ENCODE peak calls at places on chromosomes 13 and 19, in ten cellular contexts. K, V, N, Z, M, J, A, L, B and T are unnamed samples.

GRCh38 chr13:113402471-113403254 is 38.7 kb upstream of the GRTP1 start:
- DNase-seq in A (no peak), J (peak; percentile 60), V (no peak), Z (peak; percentile 52), K (no peak), B (no peak), M (no peak), N (no peak), L (peak; percentile 7), T (no peak)

GRCh38 chr13:35857769-35858168 is 273.4 kb downstream of the DCLK1 start:
- DNase-seq in M (no peak), B (no peak), L (no peak), V (no peak), K (no peak), A (no peak), J (peak; percentile 87), N (no peak), Z (no peak), T (no peak)

GRCh38 chr13:107669356-107669755 is 546.0 kb downstream of the LIG4 start:
- DNase-seq in N (no peak), J (no peak), V (no peak), M (no peak), K (no peak), A (peak; percentile 30), B (no peak), L (no peak), Z (no peak), T (no peak)

GRCh38 chr19:51372649-51373504 is at the start of gene NKG7:
- DNase-seq in K (no peak), V (no peak), N (no peak), J (no peak), B (no peak), M (no peak), A (no peak), L (no peak), Z (no peak), T (peak; percentile 72)

GRCh38 chr19:13160557-13160956 is 10.3 kb downstream of the IER2 start:
- DNase-seq in V (no peak), Z (no peak), N (no peak), B (no peak), A (peak; percentile 61), L (no peak), K (no peak), M (peak; percentile 79), J (no peak), T (peak; percentile 88)

GRCh38 chr13:71578048-71578447 is 289.0 kb downstream of the DACH1 start:
- DNase-seq in L (no peak), J (no peak), A (no peak), K (no peak), B (no peak), Z (no peak), N (no peak), M (no peak), V (no peak), T (no peak)

GRCh38 chr13:30698023-30698422 is 37.3 kb upstream of the ALOX5AP start:
- DNase-seq in L (no peak), K (no peak), J (peak; percentile 15), Z (no peak), M (no peak), B (no peak), V (no peak), N (no peak), A (no peak), T (no peak)

GRCh38 chr13:105083986-105084385 is 1451.5 kb downstream of the EFNB2 start:
- DNase-seq in V (no peak), Z (no peak), N (no peak), K (no peak), M (peak; percentile 13), B (no peak), A (no peak), J (no peak), L (no peak), T (no peak)

GRCh38 chr13:40520916-40521315 is 145.5 kb downstream of the FOXO1 start:
- DNase-seq in M (no peak), B (no peak), Z (no peak), L (no peak), A (no peak), N (no peak), K (no peak), J (no peak), V (no peak), T (no peak)

GRCh38 chr19:32800757-32801156 is 68.8 kb downstream of the SLC7A9 start:
- DNase-seq in V (no peak), B (no peak), A (no peak), N (no peak), M (no peak), J (peak; percentile 71), Z (no peak), L (no peak), K (no peak), T (no peak)

GRCh38 chr13:51154029-51154555 is 43.0 kb upstream of the C13orf42 start:
- DNase-seq in N (no peak), B (no peak), A (peak; percentile 62), J (peak; percentile 28), Z (no peak), K (no peak), M (peak; percentile 74), L (no peak), V (no peak), T (no peak)

GRCh38 chr19:47781590-47782318 is 3.3 kb downstream of the SELENOW start:
- DNase-seq in N (no peak), B (no peak), A (no peak), J (no peak), Z (peak; percentile 86), K (no peak), L (peak; percentile 47), V (no peak), M (peak; percentile 36), T (peak; percentile 21)

GRCh38 chr13:66410314-66410713 is 819.8 kb downstream of the PCDH9 start:
- DNase-seq in V (no peak), N (no peak), Z (no peak), M (no peak), L (no peak), A (peak; percentile 5), B (no peak), J (no peak), K (no peak), T (no peak)

GRCh38 chr13:69579351-69579750 is 528.3 kb upstream of the ATXN8OS start:
- DNase-seq in K (no peak), V (no peak), B (no peak), J (no peak), M (no peak), A (peak; percentile 27), L (no peak), N (no peak), Z (no peak), T (no peak)

GRCh38 chr13:104086759-104087158 is 1020.5 kb upstream of the SLC10A2 start:
- DNase-seq in N (no peak), M (no peak), L (no peak), Z (no peak), K (no peak), V (no peak), B (no peak), A (peak; percentile 8), J (no peak), T (no peak)

DNA sequence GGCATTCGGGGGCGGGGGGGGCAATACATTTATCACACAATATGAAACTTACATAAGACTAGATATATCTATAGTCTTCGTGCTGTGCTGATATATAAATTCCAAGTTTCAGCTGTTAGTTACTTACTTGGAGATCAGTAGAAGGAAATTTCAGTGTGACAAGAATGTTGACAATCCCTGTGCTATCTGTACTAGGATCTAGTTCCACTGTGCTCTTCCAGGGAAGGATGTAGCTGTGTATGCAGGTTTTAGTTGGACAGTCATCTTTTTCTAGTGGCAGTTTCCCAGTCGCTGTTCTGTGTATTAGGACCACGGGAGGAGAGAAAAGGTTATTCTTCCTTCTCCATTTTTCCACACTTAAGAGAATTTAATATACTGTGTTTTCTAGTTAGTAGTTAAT is 3.2 kb upstream of the TRIM13 start:
- DNase-seq in A (no peak), L (no peak), K (no peak), V (no peak), M (no peak), N (no peak), J (no peak), B (no peak), Z (no peak), T (no peak)
- H3K4me3 ChIP-seq in A (no peak overlapping the region), L (no peak overlapping the region), K (no peak overlapping the region), V (no peak overlapping the region), M (no peak overlapping the region), N (no peak overlapping the region), J (no peak overlapping the region), B (no peak overlapping the region), Z (no peak overlapping the region), T (no peak overlapping the region)

DNA sequence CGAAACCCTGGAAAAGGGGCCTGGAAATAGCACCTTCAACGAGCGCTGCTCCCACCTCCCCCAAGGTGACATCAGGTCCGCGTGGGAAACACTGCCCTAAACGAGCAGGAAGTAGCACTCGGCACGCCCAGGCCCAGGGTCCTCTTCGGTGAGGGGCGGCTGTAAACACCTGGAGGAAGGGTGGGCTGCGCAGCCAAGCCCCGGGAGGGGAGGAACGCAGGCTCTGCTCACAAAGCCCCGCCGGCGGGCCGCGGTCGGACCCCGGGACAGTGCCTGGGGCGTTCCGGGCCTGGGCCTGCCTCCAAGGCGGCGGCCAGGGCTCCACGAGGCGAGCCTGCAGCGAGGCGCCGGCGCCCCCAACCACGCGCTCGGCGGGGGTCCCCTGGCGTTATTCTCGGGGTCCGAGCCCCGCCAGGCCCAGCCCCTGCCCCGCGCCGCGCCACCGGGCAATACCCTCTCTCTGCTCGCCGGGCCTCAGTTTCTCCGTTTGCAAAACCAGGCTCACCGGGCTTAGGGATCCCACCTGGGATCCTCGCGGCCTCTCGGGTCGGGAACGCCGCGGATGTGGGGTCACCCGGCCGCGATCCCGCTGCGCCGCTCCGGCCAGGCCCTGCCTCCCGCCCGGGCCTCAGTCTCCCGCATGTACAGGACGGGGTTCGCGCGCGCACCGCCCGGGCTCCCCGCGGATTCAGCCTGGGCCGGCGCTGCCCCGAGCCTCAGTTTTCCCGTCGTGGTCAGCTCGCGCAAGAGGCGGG is 630 bp downstream of the RNF126 start:
- DNase-seq in A (peak; percentile 45), B (no peak), J (peak; percentile 74), N (peak; percentile 81), Z (peak; percentile 75), M (no peak), K (no peak), L (no peak), V (no peak), T (peak; percentile 80)
- H3K27ac ChIP-seq in A (no peak overlapping the region), B (peak overlapping the region; percentile 86), J (peak overlapping the region; percentile 66), N (peak overlapping the region; percentile 95), Z (peak overlapping the region; percentile 97), M (peak overlapping the region; percentile 82), K (peak overlapping the region; percentile 71), L (peak overlapping the region; percentile 78), V (peak overlapping the region; percentile 100), T (peak overlapping the region; percentile 97)

GRCh38 chr19:8371011-8371804 is 7.3 kb downstream of the ANGPTL4 start:
- DNase-seq in J (no peak), B (no peak), K (no peak), M (no peak), Z (no peak), A (no peak), L (no peak), N (no peak), V (no peak), T (peak; percentile 65)
- H3K4me1 ChIP-seq in J (peaks cover 12% of the 10 kb centered on the region), B (peaks cover 8% of the 10 kb centered on the region), K (peaks cover 20% of the 10 kb centered on the region), M (peaks cover 20% of the 10 kb centered on the region), Z (peaks cover 29% of the 10 kb centered on the region), A (peaks cover 38% of the 10 kb centered on the region), L (peaks cover 53% of the 10 kb centered on the region), N (peaks cover 28% of the 10 kb centered on the region), V (peaks cover 38% of the 10 kb centered on the region), T (peaks cover 2% of the 10 kb centered on the region)

DNA sequence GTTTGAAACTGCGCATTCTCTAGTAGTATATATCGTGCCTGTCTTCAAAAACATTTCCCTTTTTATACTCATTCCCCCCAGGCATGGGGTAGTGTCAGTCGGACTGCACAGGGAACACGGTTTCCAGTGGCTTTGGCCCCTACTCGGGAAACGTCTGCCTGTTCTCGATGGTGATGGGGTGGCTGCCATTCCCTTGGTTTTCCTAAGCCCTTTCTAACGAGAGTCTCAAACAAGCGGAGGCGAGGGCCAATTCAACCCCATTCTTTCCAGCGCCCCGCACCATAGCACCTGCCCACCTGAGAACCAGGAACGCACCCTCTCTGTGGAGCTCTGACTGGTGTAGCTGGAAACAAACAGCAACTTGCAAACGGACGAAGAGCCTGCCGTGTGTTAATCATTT is 127.6 kb downstream of the STK24 start:
- DNase-seq in V (no peak), K (no peak), N (no peak), A (no peak), B (no peak), Z (no peak), M (no peak), J (no peak), L (no peak), T (no peak)
- H3K4me3 ChIP-seq in V (no peak overlapping the region), K (no peak overlapping the region), N (no peak overlapping the region), A (no peak overlapping the region), B (no peak overlapping the region), Z (no peak overlapping the region), M (no peak overlapping the region), J (no peak overlapping the region), L (no peak overlapping the region), T (no peak overlapping the region)